ENCODE peak calls at places on chromosomes 3 and 15, in five cellular contexts. F is A549, U is K562, J is IMR-90, D is GM12878. Q is an unnamed sample.

GRCh38 chr15:63331456-63331855 is 50.2 kb downstream of the CA12 start:
- DNase-seq in U (peak), F (no peak), D (no peak), J (peak), Q (no peak)

GRCh38 chr3:72143322-72143721 is 358.4 kb upstream of the PROK2 start:
- DNase-seq in U (peak), J (peak), D (no peak), F (no peak), Q (no peak)

GRCh38 chr3:112111785-112112402 is 21.2 kb downstream of the GCSAM start:
- DNase-seq in J (peak), U (peak), F (peak), D (no peak), Q (peak)

GRCh38 chr3:70603103-70603502 is 290.7 kb upstream of the MDFIC2 start:
- DNase-seq in D (no peak), F (no peak), U (no peak), J (no peak), Q (no peak)

GRCh38 chr15:51757463-51757862 is 6.1 kb downstream of the TMOD2 start:
- DNase-seq in J (no peak), F (no peak), D (no peak), U (no peak), Q (no peak)

GRCh38 chr3:46997453-46998091 is 18.1 kb downstream of the NBEAL2 start:
- DNase-seq in D (no peak), F (no peak), J (no peak), U (no peak), Q (peak)

GRCh38 chr15:68634122-68634482 is 55.3 kb downstream of the CORO2B start:
- DNase-seq in U (no peak), J (no peak), F (no peak), D (no peak), Q (no peak)

GRCh38 chr3:46383211-46383945 is 12.6 kb downstream of the CCR5 start:
- DNase-seq in F (no peak), D (no peak), J (no peak), U (no peak), Q (no peak)

GRCh38 chr3:46092704-46093085 is 65.4 kb upstream of the XCR1 start:
- DNase-seq in F (no peak), J (no peak), U (no peak), D (peak), Q (no peak)

GRCh38 chr3:46672349-46672695 is 21.2 kb downstream of the ALS2CL start:
- DNase-seq in D (no peak), J (no peak), F (no peak), U (no peak), Q (no peak)

GRCh38 chr3:46673151-46674030 is 20.1 kb downstream of the ALS2CL start:
- DNase-seq in U (no peak), D (no peak), J (no peak), F (no peak), Q (no peak)

GRCh38 chr15:89513284-89513683 is 16.9 kb upstream of the RHCG start:
- DNase-seq in D (no peak), F (peak), J (no peak), U (no peak), Q (no peak)

GRCh38 chr15:39399600-39399999 is 181.3 kb upstream of the THBS1 start:
- DNase-seq in F (no peak), J (no peak), D (no peak), U (no peak), Q (no peak)

GRCh38 chr3:89578253-89578529 is 470.8 kb downstream of the EPHA3 start:
- DNase-seq in U (no peak), J (no peak), D (no peak), F (no peak), Q (no peak)

GRCh38 chr3:31247063-31247447 is 285.7 kb upstream of the STT3B start:
- DNase-seq in F (no peak), U (no peak), J (no peak), D (no peak), Q (no peak)

GRCh38 chr3:117719316-117719926 is 1009.8 kb downstream of the TUSC7 start:
- DNase-seq in U (peak), F (peak), J (peak), D (no peak), Q (peak)

GRCh38 chr15:39591141-39591895 is 10.4 kb downstream of the THBS1 start:
- DNase-seq in J (peak), U (no peak), F (no peak), D (no peak), Q (no peak)

GRCh38 chr3:37943631-37944242 is 46.8 kb upstream of the VILL start:
- DNase-seq in F (no peak), J (no peak), D (no peak), U (no peak), Q (no peak)

GRCh38 chr3:41224120-41224806 is 25.0 kb downstream of the CTNNB1 start:
- DNase-seq in F (no peak), J (peak), U (no peak), D (no peak), Q (no peak)

GRCh38 chr3:197494366-197495058 is 61.3 kb downstream of the BDH1 start:
- DNase-seq in U (no peak), J (no peak), F (peak), D (no peak), Q (no peak)

GRCh38 chr15:56207711-56208110 is 36.0 kb downstream of the RFX7 start:
- DNase-seq in J (no peak), F (no peak), D (peak), U (no peak), Q (no peak)

GRCh38 chr3:195897853-195898415 is 10.4 kb downstream of the TNK2 start:
- DNase-seq in J (no peak), F (no peak), U (no peak), D (no peak), Q (peak)

GRCh38 chr3:104750581-104750980 is 616.1 kb upstream of the ALCAM start:
- DNase-seq in J (no peak), U (no peak), D (no peak), F (no peak), Q (peak)

GRCh38 chr3:156675744-156676466 is 1.5 kb downstream of the TIPARP start:
- DNase-seq in J (peak), U (peak), D (no peak), F (peak), Q (peak)

GRCh38 chr3:66803206-66803605 is 194.9 kb upstream of the KBTBD8 start:
- DNase-seq in J (no peak), U (no peak), F (no peak), D (no peak), Q (no peak)

GRCh38 chr3:151501905-151502615 is 41.2 kb upstream of the IGSF10 start:
- DNase-seq in F (no peak), J (no peak), U (peak), D (no peak), Q (no peak)

GRCh38 chr3:139527287-139527686 is 12.3 kb downstream of the RBP1 start:
- DNase-seq in D (no peak), F (no peak), J (no peak), U (no peak), Q (no peak)

GRCh38 chr3:182323898-182324297 is 469.4 kb upstream of the ATP11B start:
- DNase-seq in D (no peak), J (no peak), F (no peak), U (no peak), Q (no peak)

GRCh38 chr3:74443102-74443501 is 171.4 kb downstream of the CNTN3 start:
- DNase-seq in F (no peak), J (peak), U (no peak), D (no peak), Q (no peak)

GRCh38 chr15:76150508-76150907 is 90.7 kb downstream of the TMEM266 start:
- DNase-seq in U (no peak), D (no peak), F (no peak), J (no peak), Q (no peak)

GRCh38 chr3:151171145-151171544 is 31.9 kb downstream of the GPR171 start:
- DNase-seq in D (no peak), U (no peak), J (peak), F (no peak), Q (no peak)

GRCh38 chr15:77826006-77826695 is 193.4 kb upstream of the LINGO1 start:
- DNase-seq in U (no peak), J (no peak), F (no peak), D (no peak), Q (no peak)

GRCh38 chr3:62373215-62373614 is at the start of gene FEZF2:
- DNase-seq in D (no peak), J (no peak), U (no peak), F (no peak), Q (peak)

GRCh38 chr3:122745365-122746021 is 48.1 kb downstream of the HSPBAP1 start:
- DNase-seq in D (no peak), J (peak), U (peak), F (no peak), Q (no peak)

GRCh38 chr15:61314443-61314842 is 85.3 kb upstream of the RORA start:
- DNase-seq in U (no peak), J (no peak), F (no peak), D (no peak), Q (no peak)
- TF ChIP-seq RCOR1 in U (no peak), J (no peak), F (no peak), D (no peak), Q (no peak)

GRCh38 chr3:12994357-12994606 is 78.9 kb downstream of the IQSEC1 start:
- DNase-seq in D (no peak), U (peak), F (peak), J (no peak), Q (peak)
- TF ChIP-seq RCOR1 in D (no peak), U (no peak), F (no peak), J (no peak), Q (no peak)

DNA sequence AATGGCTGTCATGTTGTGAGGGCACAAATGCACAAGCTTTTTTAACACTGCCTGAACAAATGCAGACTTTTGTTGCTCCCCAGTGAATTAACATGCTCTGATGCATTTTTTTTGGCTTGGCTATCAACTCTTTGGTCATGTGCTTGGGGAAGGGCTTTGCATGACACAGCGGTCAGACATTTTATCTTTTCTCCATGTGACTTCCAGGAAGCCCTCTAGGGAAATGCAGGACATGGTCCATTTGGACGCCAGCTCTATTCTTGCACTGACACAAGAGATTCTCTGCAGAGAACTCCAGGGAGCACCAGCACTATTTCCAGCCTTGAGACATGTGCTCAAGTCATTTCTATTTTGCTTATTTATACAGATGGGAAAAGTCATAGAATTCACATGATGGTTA is 46.2 kb downstream of the NEK11 start:
- DNase-seq in U (peak), J (peak), D (no peak), F (no peak), Q (no peak)
- TF ChIP-seq RCOR1 in U (no peak), J (no peak), D (no peak), F (no peak), Q (no peak)

GRCh38 chr3:162338514-162338913 is 841.9 kb downstream of the OTOL1 start:
- DNase-seq in U (no peak), J (peak), F (no peak), D (no peak), Q (no peak)
- TF ChIP-seq RCOR1 in U (no peak), J (no peak), F (no peak), D (no peak), Q (no peak)

GRCh38 chr3:127678315-127678599 is 5.5 kb downstream of the ABTB1 start:
- DNase-seq in J (no peak), U (no peak), F (no peak), D (no peak), Q (no peak)

GRCh38 chr3:127676921-127677351 is 4.2 kb downstream of the ABTB1 start:
- DNase-seq in D (no peak), J (no peak), U (no peak), F (no peak), Q (no peak)

GRCh38 chr3:127678611-127679533 is 6.1 kb downstream of the ABTB1 start:
- DNase-seq in J (no peak), D (no peak), F (no peak), U (no peak), Q (no peak)

GRCh38 chr3:127676456-127676855 is 3.7 kb downstream of the ABTB1 start:
- DNase-seq in J (no peak), D (no peak), U (no peak), F (no peak), Q (no peak)

GRCh38 chr3:127677541-127678314 is 5.0 kb downstream of the ABTB1 start:
- DNase-seq in F (no peak), D (no peak), U (no peak), J (no peak), Q (no peak)
- TF ChIP-seq RCOR1 in F (no peak), D (no peak), U (no peak), J (no peak), Q (no peak)

DNA sequence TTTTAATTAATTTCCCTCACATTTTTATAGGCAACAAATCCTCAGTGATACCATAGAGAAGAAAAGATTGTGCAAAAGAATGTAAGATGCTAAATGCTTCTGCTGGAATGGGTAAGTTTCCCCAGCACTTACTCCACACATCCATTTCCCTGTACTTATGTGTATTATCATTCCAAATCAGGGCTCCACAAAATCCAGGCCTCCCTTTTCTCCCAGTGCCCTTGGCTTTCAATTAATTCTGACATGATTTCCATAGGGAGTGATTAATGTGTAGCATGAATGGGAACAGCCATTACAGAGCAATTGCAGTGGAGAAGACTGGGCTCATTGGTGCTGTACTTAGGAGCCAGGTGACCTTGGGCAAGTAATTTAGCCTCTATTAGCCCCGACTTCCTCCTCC is 41.3 kb upstream of the UBE2E1 start:
- DNase-seq in D (no peak), F (no peak), U (no peak), J (no peak), Q (peak)
- TF ChIP-seq RCOR1 in D (no peak), F (no peak), U (no peak), J (no peak), Q (peak)

DNA sequence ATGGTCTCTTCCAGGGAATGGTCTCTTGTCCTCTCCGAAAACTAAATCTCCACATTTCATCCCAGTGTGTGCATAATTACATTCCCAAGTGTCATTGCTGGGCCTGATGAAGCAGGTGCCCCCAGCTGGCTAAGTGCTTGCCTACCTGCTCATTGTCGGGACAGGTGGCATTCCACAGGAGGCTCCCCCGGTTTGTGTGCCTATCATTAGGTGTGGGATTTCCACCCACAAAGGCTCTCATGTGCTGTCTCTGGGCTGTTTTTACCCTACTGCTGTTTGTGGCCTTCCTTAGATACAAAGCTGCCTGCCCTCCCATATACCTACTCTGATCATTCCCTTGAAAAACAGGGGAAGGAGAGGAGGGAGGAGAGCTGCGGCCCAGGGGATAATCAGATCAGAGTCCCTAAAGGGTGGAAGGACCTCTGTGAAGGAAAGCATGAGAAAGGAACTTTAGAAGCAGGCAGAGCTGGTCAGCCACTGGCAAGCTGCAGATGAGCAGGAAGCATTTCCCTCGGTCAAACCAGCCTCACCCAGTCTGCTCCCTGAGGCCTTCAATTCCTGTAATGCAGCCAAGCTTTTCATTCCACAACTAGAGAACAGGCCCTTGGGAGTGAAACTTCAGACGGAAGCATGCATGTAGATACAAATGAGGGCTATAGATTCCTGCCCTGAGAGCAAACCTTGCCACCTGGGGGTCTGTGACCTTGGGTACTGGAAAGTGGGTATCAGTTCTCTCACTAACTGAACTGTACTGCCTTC is 60.7 kb upstream of the HEG1 start:
- DNase-seq in F (no peak), D (no peak), U (no peak), J (peak), Q (no peak)
- TF ChIP-seq RCOR1 in F (no peak), D (no peak), U (no peak), J (no peak), Q (peak)

GRCh38 chr3:64456674-64457073 is 231.1 kb downstream of the ADAMTS9 start:
- DNase-seq in D (no peak), J (no peak), F (no peak), U (no peak), Q (no peak)
- TF ChIP-seq RCOR1 in D (no peak), J (no peak), F (no peak), U (no peak), Q (no peak)

GRCh38 chr3:53813876-53814275 is 32.3 kb downstream of the CHDH start:
- DNase-seq in F (no peak), J (no peak), U (no peak), D (no peak), Q (no peak)
- TF ChIP-seq RCOR1 in F (no peak), J (no peak), U (no peak), D (no peak), Q (no peak)